ENCODE peak calls at places on chromosomes 3 and 15, in nine cellular contexts. T, O, J, E, Z, F, C, M and Q are unnamed samples.

GRCh38 chr3:13012228-13012691 is 61.0 kb downstream of the IQSEC1 start:
- DNase-seq in T (peak), O (peak), J (peak), E (no peak), Z (peak), F (peak), C (no peak), M (peak), Q (peak)

GRCh38 chr3:138114431-138114918 is 933 bp downstream of the DZIP1L start:
- DNase-seq in T (no peak), O (no peak), J (no peak), E (no peak), Z (no peak), F (peak), C (no peak), M (peak), Q (no peak)

GRCh38 chr3:55899887-55900286 is 412.8 kb upstream of the WNT5A start:
- DNase-seq in T (no peak), O (no peak), J (no peak), E (no peak), Z (no peak), F (no peak), C (no peak), M (no peak), Q (no peak)

GRCh38 chr15:42832577-42832976 is 88.0 kb downstream of the TTBK2 start:
- DNase-seq in T (no peak), O (no peak), J (no peak), E (no peak), Z (peak), F (peak), C (peak), M (no peak), Q (no peak)

GRCh38 chr3:143120716-143121239 is 1.2 kb downstream of the CHST2 start:
- DNase-seq in T (peak), O (peak), J (peak), E (no peak), Z (peak), F (peak), C (peak), M (no peak), Q (peak)

GRCh38 chr3:29718661-29719065 is 437.8 kb downstream of the RBMS3 start:
- DNase-seq in T (no peak), O (no peak), J (no peak), E (no peak), Z (no peak), F (no peak), C (peak), M (no peak), Q (no peak)

GRCh38 chr15:101637549-101638318 is 14.4 kb downstream of the TM2D3 start:
- DNase-seq in T (no peak), O (no peak), J (no peak), E (no peak), Z (no peak), F (no peak), C (peak), M (no peak), Q (no peak)

GRCh38 chr15:59290311-59291213 is 82.1 kb downstream of the MYO1E start:
- DNase-seq in T (no peak), O (no peak), J (no peak), E (no peak), Z (no peak), F (peak), C (no peak), M (no peak), Q (no peak)

GRCh38 chr3:57863380-57863779 is 107.3 kb downstream of the SLMAP start:
- DNase-seq in T (no peak), O (no peak), J (no peak), E (no peak), Z (no peak), F (no peak), C (no peak), M (no peak), Q (no peak)

GRCh38 chr3:101184111-101184510 is 136.3 kb downstream of the IMPG2 start:
- DNase-seq in T (no peak), O (no peak), J (no peak), E (no peak), Z (peak), F (peak), C (no peak), M (no peak), Q (no peak)